ENCODE peak calls at places on chromosomes 3 and 15, in four cellular contexts. R is substantia nigra; S is CD4-positive, CD25-positive, alpha-beta regulatory T cell; H is CD4-positive, alpha-beta T cell. F is an unnamed sample.

GRCh38 chr3:29721789-29722188 is 440.9 kb downstream of the RBMS3 start:
- DNase-seq in S (no peak), H (no peak), R (no peak), F (no peak)

GRCh38 chr3:13161021-13161759 is 88.0 kb upstream of the IQSEC1 start:
- DNase-seq in S (no peak), H (no peak), R (no peak), F (no peak)

GRCh38 chr3:56042326-56042951 is 425.8 kb downstream of the ERC2 start:
- DNase-seq in R (no peak), S (no peak), H (no peak), F (no peak)

GRCh38 chr3:28240440-28240839 is 979 bp upstream of the CMC1 start:
- DNase-seq in H (no peak), R (no peak), S (no peak), F (no peak)

GRCh38 chr15:32908135-32908801 is 190.5 kb downstream of the GREM1 start:
- DNase-seq in H (no peak), R (no peak), S (no peak), F (no peak)

GRCh38 chr15:77018796-77019475 is 24.0 kb downstream of the PSTPIP1 start:
- DNase-seq in H (no peak), R (no peak), S (no peak), F (no peak)

GRCh38 chr3:131326307-131326706 is 55.3 kb upstream of the NUDT16 start:
- DNase-seq in R (no peak), H (no peak), S (no peak), F (no peak)

GRCh38 chr3:99659965-99660364 is 21.6 kb downstream of the COL8A1 start:
- DNase-seq in R (no peak), S (no peak), H (no peak), F (no peak)

GRCh38 chr3:25432191-25432720 is 4.2 kb downstream of the RARB start:
- DNase-seq in H (no peak), S (no peak), R (no peak), F (no peak)

GRCh38 chr15:63042879-63043340 is 363 bp downstream of the TPM1 start:
- DNase-seq in H (no peak), R (no peak), S (no peak), F (peak)

GRCh38 chr15:62125763-62126162 is 39.3 kb downstream of the C2CD4B start:
- DNase-seq in S (no peak), R (no peak), H (no peak), F (no peak)

GRCh38 chr3:58129041-58129440 is 81.7 kb downstream of the DNASE1L3 start:
- DNase-seq in R (no peak), H (no peak), S (no peak), F (no peak)

GRCh38 chr15:85752591-85752990 is 42.1 kb downstream of the KLHL25 start:
- DNase-seq in S (no peak), H (no peak), R (no peak), F (no peak)

GRCh38 chr15:69337133-69337532 is 38.4 kb downstream of the PAQR5 start:
- DNase-seq in R (no peak), H (no peak), S (no peak), F (no peak)

GRCh38 chr3:126023390-126023789 is 54.4 kb downstream of the ROPN1B start:
- DNase-seq in H (no peak), S (no peak), R (no peak), F (no peak)

GRCh38 chr3:8212794-8213193 is 288.8 kb upstream of the LMCD1 start:
- DNase-seq in H (no peak), S (no peak), R (no peak), F (no peak)

GRCh38 chr3:140572334-140572733 is 105.5 kb upstream of the TRIM42 start:
- DNase-seq in R (no peak), H (no peak), S (no peak), F (no peak)

GRCh38 chr15:69046781-69047180 is 32.3 kb downstream of the NOX5 start:
- DNase-seq in R (no peak), S (no peak), H (no peak), F (no peak)

GRCh38 chr3:4426782-4427344 is 40.2 kb downstream of the SUMF1 start:
- DNase-seq in R (no peak), S (no peak), H (no peak), F (no peak)

GRCh38 chr3:14767245-14767593 is 51.5 kb upstream of the FGD5 start:
- DNase-seq in H (no peak), R (no peak), S (no peak), F (no peak)

GRCh38 chr3:38565339-38566214 is 69.4 kb downstream of the EXOG start:
- DNase-seq in R (no peak), S (no peak), H (no peak), F (no peak)

GRCh38 chr15:90565866-90566265 is 36.1 kb downstream of the CRTC3 start:
- DNase-seq in R (no peak), S (no peak), H (no peak), F (no peak)

GRCh38 chr3:161559177-161559998 is 62.8 kb downstream of the OTOL1 start:
- DNase-seq in S (peak), H (no peak), R (no peak), F (no peak)

GRCh38 chr15:80620141-80620540 is 75.0 kb upstream of the ABHD17C start:
- DNase-seq in H (no peak), R (no peak), S (no peak), F (no peak)

GRCh38 chr3:162134571-162134970 is 638.0 kb downstream of the OTOL1 start:
- DNase-seq in H (no peak), S (peak), R (no peak), F (no peak)

GRCh38 chr3:53195602-53196574 is 34.9 kb downstream of the PRKCD start:
- DNase-seq in R (peak), H (peak), S (peak), F (no peak)

GRCh38 chr15:44081223-44082013 is 113.7 kb downstream of the FRMD5 start:
- DNase-seq in H (no peak), S (no peak), R (no peak), F (no peak)

GRCh38 chr3:139659511-139659910 is 18.3 kb downstream of the NMNAT3 start:
- DNase-seq in H (no peak), R (no peak), S (no peak), F (no peak)

GRCh38 chr15:50166216-50166615 is 15.8 kb upstream of the SLC27A2 start:
- DNase-seq in H (no peak), S (no peak), R (no peak), F (no peak)

GRCh38 chr15:50163719-50164410 is 18.1 kb upstream of the SLC27A2 start:
- DNase-seq in H (no peak), R (no peak), S (no peak), F (no peak)

GRCh38 chr15:50164458-50164857 is 17.5 kb upstream of the SLC27A2 start:
- DNase-seq in S (no peak), H (no peak), R (no peak), F (no peak)

GRCh38 chr15:50168778-50169411 is 13.1 kb upstream of the SLC27A2 start:
- DNase-seq in H (no peak), S (no peak), R (no peak), F (no peak)

GRCh38 chr15:50167112-50167511 is 14.9 kb upstream of the SLC27A2 start:
- DNase-seq in H (no peak), R (no peak), S (no peak), F (no peak)
- H3K27ac ChIP-seq in H (no peak), R (no peak), S (no peak), F (no peak)

DNA sequence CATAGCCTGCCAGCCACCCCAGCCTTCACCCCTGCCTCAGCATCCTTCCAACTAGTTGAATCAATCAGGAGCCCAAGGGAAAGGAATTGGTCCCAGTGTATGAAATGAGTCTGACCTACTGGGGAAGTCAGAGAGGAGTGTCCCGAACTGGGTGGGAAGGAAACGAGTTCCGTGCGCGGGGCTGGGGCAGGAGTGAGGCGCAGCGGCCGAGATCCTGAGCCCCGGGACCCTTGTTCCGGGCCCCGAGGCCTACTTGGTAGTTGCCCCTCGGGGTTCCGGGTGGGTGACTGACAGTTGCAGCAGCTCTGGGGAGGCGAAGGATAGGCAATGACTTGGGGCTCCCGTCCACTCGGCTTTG is 1.1 kb upstream of the PLCL2 start:
- DNase-seq in R (no peak), H (no peak), S (no peak), F (no peak)
- H3K27ac ChIP-seq in R (no peak), H (peak), S (no peak), F (peak)

GRCh38 chr15:98901438-98901837 is 106.2 kb downstream of the PGPEP1L start:
- DNase-seq in S (peak), H (no peak), R (no peak), F (no peak)

GRCh38 chr15:98905981-98906711 is 101.4 kb downstream of the PGPEP1L start:
- DNase-seq in H (no peak), R (no peak), S (no peak), F (no peak)

GRCh38 chr15:98904466-98905048 is 103.0 kb downstream of the PGPEP1L start:
- DNase-seq in H (no peak), S (peak), R (no peak), F (no peak)

GRCh38 chr15:98900382-98900781 is 107.2 kb downstream of the PGPEP1L start:
- DNase-seq in S (no peak), H (no peak), R (no peak), F (no peak)

DNA sequence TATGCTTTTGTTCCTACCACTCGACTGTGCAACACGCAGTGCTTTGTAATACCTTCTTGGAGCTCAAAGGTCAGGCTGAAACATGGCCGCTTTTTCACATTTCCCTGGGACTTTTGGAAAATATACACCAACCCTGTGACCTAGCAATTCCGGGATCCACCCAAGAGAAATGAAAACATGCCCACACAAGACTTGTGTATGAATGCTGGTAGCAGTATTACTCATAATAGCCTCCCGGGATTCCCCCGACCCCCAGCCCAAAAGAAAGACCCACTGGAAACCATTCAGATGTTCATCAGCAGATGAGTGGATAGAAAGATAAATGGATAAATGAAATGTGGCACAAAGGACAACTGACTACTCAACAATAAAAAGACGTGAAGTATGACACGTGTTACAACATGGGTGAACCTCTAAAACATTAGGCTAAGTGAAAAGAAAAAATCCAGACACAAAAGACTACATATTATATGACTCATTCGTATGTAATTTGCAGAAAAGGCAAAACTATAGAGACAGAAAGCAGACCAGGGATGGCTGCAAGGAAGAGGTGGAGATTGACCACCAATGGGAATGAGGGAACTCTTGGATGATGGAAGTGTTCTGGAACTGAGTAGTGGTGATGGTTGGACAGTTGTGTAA is 104.1 kb downstream of the PGPEP1L start:
- DNase-seq in H (no peak), S (no peak), R (no peak), F (no peak)
- H3K27ac ChIP-seq in H (no peak), S (no peak), R (no peak), F (no peak)

GRCh38 chr3:16398542-16399126 is 114.9 kb downstream of the RFTN1 start:
- DNase-seq in R (no peak), S (no peak), H (no peak), F (no peak)
- H3K27ac ChIP-seq in R (no peak), S (no peak), H (no peak), F (no peak)

GRCh38 chr3:112124901-112125607 is 8.0 kb downstream of the GCSAM start:
- DNase-seq in R (no peak), S (no peak), H (no peak), F (no peak)
- H3K27ac ChIP-seq in R (no peak), S (no peak), H (no peak), F (no peak)

GRCh38 chr3:157508461-157508860 is 5.2 kb upstream of the VEPH1 start:
- DNase-seq in R (no peak), S (no peak), H (no peak), F (no peak)
- H3K27ac ChIP-seq in R (no peak), S (no peak), H (no peak), F (no peak)

GRCh38 chr15:75713338-75713895 is 769 bp upstream of the CSPG4 start:
- DNase-seq in H (no peak), R (no peak), S (no peak), F (no peak)
- H3K27ac ChIP-seq in H (no peak), R (no peak), S (no peak), F (no peak)

GRCh38 chr3:168091961-168092360 is 3.8 kb downstream of the GOLIM4 start:
- DNase-seq in S (no peak), R (no peak), H (no peak), F (no peak)
- H3K27ac ChIP-seq in S (no peak), R (no peak), H (no peak), F (no peak)

DNA sequence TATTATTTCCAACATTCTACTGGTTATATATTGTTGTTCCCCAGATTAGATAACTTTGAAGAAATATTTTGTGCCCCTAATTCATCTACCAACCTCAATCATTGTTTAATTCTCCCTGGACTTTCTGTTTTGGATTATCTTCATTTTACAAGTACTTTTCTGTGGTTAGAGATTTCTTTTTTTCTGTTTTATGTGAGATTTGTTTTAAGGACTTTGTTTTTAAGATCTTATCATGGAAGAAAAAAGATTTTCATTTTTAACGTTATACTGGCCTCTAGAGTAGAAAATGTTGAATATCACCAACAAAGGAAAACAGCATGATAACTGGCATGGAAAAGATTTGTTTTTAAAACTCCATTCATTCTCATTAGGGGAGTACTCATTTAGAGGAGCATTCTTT is 210.9 kb upstream of the KCNMB2 start:
- DNase-seq in R (no peak), S (no peak), H (no peak), F (no peak)
- H3K27ac ChIP-seq in R (no peak), S (no peak), H (no peak), F (no peak)